ENCODE peak calls at places on chromosomes 11 and 22, in six cellular contexts. T is body of pancreas, V is mesendoderm, M is IMR-90, I is adrenal gland, Q is iPS DF 6.9. O is an unnamed sample.

GRCh38 chr11:129639300-129639699 is 176.3 kb upstream of the TMEM45B start:
- DNase-seq in T (no peak), V (no peak), I (no peak), M (peak; percentile 99), Q (no peak), O (no peak)

GRCh38 chr11:575324-575995 is 810 bp upstream of the PHRF1 start:
- DNase-seq in I (peak; percentile 77), T (no peak), V (peak; percentile 69), M (no peak), Q (no peak), O (no peak)

GRCh38 chr22:36156515-36157419 is 3.8 kb downstream of the APOL3 start:
- DNase-seq in M (peak; percentile 77), V (peak; percentile 74), T (peak; percentile 60), Q (no peak), I (peak; percentile 94), O (peak; percentile 68)

GRCh38 chr22:35971418-35972119 is 57.1 kb downstream of the RBFOX2 start:
- DNase-seq in M (peak; percentile 93), I (no peak), T (no peak), V (peak; percentile 53), Q (no peak), O (no peak)

GRCh38 chr11:80958414-80958813 is 1517.6 kb upstream of the TENM4 start:
- DNase-seq in Q (no peak), M (peak; percentile 1), V (no peak), I (no peak), T (no peak), O (no peak)

GRCh38 chr11:133920109-133920990 is 36.4 kb downstream of the IGSF9B start:
- DNase-seq in T (no peak), V (no peak), Q (no peak), I (no peak), M (no peak), O (no peak)

GRCh38 chr11:17767914-17768313 is 33.3 kb downstream of the KCNC1 start:
- DNase-seq in M (no peak), I (no peak), Q (no peak), V (no peak), T (no peak), O (no peak)

GRCh38 chr11:115249179-115249578 is 255.0 kb downstream of the CADM1 start:
- DNase-seq in Q (no peak), T (no peak), V (no peak), I (no peak), M (no peak), O (no peak)

GRCh38 chr22:44998296-44998695 is 11.5 kb downstream of the PHF21B start:
- DNase-seq in M (no peak), T (no peak), Q (no peak), I (no peak), V (no peak), O (no peak)

GRCh38 chr22:43226368-43226979 is 39.5 kb upstream of the TTLL12 start:
- DNase-seq in M (peak; percentile 22), T (no peak), Q (peak; percentile 73), V (peak; percentile 89), I (no peak), O (no peak)

GRCh38 chr11:22216940-22217339 is 24.1 kb downstream of the ANO5 start:
- DNase-seq in Q (no peak), T (no peak), V (no peak), M (no peak), I (no peak), O (no peak)

GRCh38 chr11:122394326-122394725 is 261.2 kb upstream of the UBASH3B start:
- DNase-seq in V (no peak), M (no peak), Q (no peak), T (no peak), I (no peak), O (no peak)

GRCh38 chr22:48581821-48582469 is 1245.7 kb downstream of the BRD1 start:
- DNase-seq in V (peak; percentile 48), T (no peak), M (no peak), I (no peak), Q (no peak), O (no peak)

GRCh38 chr11:78576549-78577097 is 2.0 kb upstream of the NARS2 start:
- DNase-seq in M (no peak), V (no peak), I (no peak), Q (no peak), T (no peak), O (no peak)

GRCh38 chr22:44797181-44797720 is 44.9 kb downstream of the ARHGAP8 start:
- DNase-seq in Q (no peak), M (no peak), I (no peak), V (peak; percentile 22), T (no peak), O (no peak)

GRCh38 chr22:17779286-17780115 is 5.2 kb upstream of the BID start:
- DNase-seq in Q (no peak), M (no peak), V (no peak), T (no peak), I (no peak), O (no peak)

GRCh38 chr22:28956506-28956905 is 73.1 kb downstream of the ZNRF3 start:
- DNase-seq in T (no peak), V (no peak), Q (no peak), I (no peak), M (no peak), O (no peak)

GRCh38 chr11:57390535-57390934 is at the start of gene PRG2:
- DNase-seq in V (peak; percentile 6), I (no peak), Q (no peak), T (no peak), M (no peak), O (no peak)

GRCh38 chr22:46061431-46062231 is 84.7 kb upstream of the WNT7B start:
- DNase-seq in T (peak; percentile 23), V (peak; percentile 15), M (no peak), I (peak; percentile 7), Q (no peak), O (peak; percentile 44)

DNA sequence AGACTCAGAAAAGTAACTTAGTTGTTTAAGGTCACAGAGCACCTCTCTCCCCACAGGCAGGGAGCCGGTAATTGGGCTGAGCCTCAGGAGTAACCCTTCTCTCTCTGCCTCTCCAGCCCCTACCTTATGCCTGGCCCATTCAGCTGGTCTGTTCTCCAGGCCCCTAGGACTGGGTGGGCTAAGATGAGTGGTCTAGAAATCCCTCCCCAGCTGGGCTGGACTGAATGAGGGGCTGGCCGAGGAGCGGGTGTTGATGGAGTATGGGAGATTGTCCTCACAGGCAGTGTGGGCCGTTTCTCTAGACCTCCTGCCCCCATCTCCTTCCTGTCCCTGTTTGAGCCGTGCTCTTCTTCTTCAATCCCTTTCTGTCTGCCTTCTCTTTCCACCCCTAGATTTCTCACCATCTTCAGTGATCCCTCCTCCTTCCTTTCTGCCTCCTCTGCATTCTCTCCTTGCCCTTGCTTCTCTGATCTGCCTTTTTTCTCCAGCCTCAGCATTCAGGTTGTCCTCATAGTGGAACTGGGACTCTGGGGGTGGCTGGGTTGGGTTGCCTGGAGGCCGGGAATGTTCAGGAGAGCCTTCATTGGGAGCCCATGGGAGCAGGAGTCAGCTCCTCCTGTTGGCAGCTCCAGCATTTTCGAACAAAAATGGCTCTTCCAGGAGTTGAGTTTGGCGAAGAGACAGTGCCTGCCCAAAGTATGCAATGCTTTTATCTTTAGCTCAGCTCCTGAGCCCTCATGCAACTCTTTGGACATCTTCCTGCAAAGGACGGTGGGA is 7.6 kb downstream of the ST3GAL4 start:
- DNase-seq in T (no peak), V (no peak), I (no peak), Q (no peak), M (no peak), O (no peak)
- H3K4me1 ChIP-seq in T (peaks cover 3% of the 10 kb centered on the region), V (peaks cover 2% of the 10 kb centered on the region), I (peaks cover 71% of the 10 kb centered on the region), Q (peaks cover 6% of the 10 kb centered on the region), M (peaks cover 5% of the 10 kb centered on the region), O (peaks cover 58% of the 10 kb centered on the region)

GRCh38 chr11:131833371-131833770 is 463.0 kb downstream of the NTM start:
- DNase-seq in V (no peak), Q (no peak), M (no peak), I (no peak), T (no peak), O (no peak)
- H3K4me1 ChIP-seq in V (no peaks in the 10 kb centered on the region), Q (peaks cover 1% of the 10 kb centered on the region), M (no peaks in the 10 kb centered on the region), I (no peaks in the 10 kb centered on the region), T (no peaks in the 10 kb centered on the region), O (no peaks in the 10 kb centered on the region)

DNA sequence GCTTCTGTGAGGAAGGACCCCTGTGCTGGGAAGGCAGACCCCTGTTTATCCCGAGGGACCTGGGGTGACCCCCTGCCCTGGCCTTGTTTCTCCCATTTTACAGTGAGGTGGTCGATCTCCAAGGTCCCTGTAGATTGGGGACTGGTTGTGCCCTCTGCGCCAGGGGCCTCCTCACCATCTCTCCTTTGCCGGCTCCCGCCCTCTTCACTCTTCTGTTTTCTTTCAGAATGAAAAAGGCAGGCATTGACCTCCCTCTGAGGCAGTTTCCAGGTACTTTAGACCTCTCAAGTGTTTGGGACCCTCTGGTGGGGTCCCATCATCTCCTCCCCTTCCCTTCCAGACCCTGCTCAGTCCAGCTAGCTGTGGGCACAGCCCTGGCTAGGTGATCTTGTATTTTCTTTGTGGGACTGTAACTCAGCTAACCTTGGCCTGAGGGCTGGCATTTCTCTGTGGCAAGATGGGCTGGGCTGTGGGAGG is 1.5 kb downstream of the SERPINH1 start:
- DNase-seq in Q (no peak), I (no peak), V (no peak), M (no peak), T (no peak), O (no peak)
- H3K4me1 ChIP-seq in Q (peaks cover 13% of the 10 kb centered on the region), I (peaks cover 65% of the 10 kb centered on the region), V (peaks cover 31% of the 10 kb centered on the region), M (peaks cover 42% of the 10 kb centered on the region), T (peaks cover 44% of the 10 kb centered on the region), O (peaks cover 91% of the 10 kb centered on the region)

GRCh38 chr11:114076974-114077373 is 17.5 kb downstream of the ZBTB16 start:
- DNase-seq in I (no peak), T (no peak), M (no peak), V (peak; percentile 73), Q (no peak), O (no peak)

GRCh38 chr11:114077482-114078305 is 18.2 kb downstream of the ZBTB16 start:
- DNase-seq in Q (no peak), M (no peak), T (no peak), I (no peak), V (peak; percentile 88), O (no peak)

GRCh38 chr11:114080219-114080618 is 20.7 kb downstream of the ZBTB16 start:
- DNase-seq in T (no peak), M (no peak), I (peak; percentile 42), Q (no peak), V (no peak), O (no peak)

GRCh38 chr11:114079406-114080072 is 20.0 kb downstream of the ZBTB16 start:
- DNase-seq in T (peak; percentile 14), M (no peak), I (no peak), V (no peak), Q (no peak), O (no peak)

DNA sequence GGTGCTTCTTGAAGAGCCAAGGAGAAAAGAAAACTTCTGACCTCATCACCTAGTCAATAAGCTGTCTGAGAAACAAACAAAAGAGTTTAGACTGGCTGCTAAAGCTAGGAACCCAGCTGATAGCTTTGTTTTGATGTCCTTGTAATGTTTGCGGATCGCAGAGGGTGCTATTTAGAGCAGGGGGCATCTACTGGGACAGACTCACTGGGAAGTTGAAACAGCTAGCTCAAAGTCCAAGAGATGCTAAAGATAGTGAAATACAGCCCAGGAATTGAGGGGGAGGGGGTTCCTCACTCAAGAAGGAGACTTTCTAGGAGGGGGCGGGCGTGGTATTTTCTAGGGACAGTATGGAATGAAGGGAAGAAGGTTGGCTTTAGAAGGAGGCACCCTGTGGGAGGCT is 18.9 kb downstream of the ZBTB16 start:
- DNase-seq in M (no peak), I (no peak), Q (no peak), V (peak; percentile 58), T (no peak), O (no peak)
- H3K4me1 ChIP-seq in M (no peaks in the 10 kb centered on the region), I (peaks cover 100% of the 10 kb centered on the region), Q (peaks cover 5% of the 10 kb centered on the region), V (peaks cover 22% of the 10 kb centered on the region), T (peaks cover 97% of the 10 kb centered on the region), O (peaks cover 100% of the 10 kb centered on the region)

O was measured in stomach.